ENCODE peak calls at places on chromosomes 13 and 19, in six cellular contexts. N, O, R, V, Z and Y are unnamed samples.
A peak's percentile ranks its signal among the peaks of the same experiment; 100 is the strongest.

GRCh38 chr19:54203151-54203611 is 2.5 kb downstream of the RPS9 start:
- DNase-seq in Z (no peak), R (no peak), N (no peak), O (no peak), V (peak; percentile 54), Y (no peak)

GRCh38 chr13:44759222-44759721 is 183.1 kb upstream of the TSC22D1 start:
- DNase-seq in R (no peak), N (no peak), Z (no peak), V (no peak), O (no peak), Y (peak; percentile 61)

GRCh38 chr13:90968510-90968909 is 379.0 kb upstream of the MIR17HG start:
- DNase-seq in V (peak; percentile 25), R (peak; percentile 20), N (no peak), O (no peak), Z (no peak), Y (peak; percentile 18)

GRCh38 chr13:39048806-39049205 is 10.6 kb downstream of the NHLRC3 start:
- DNase-seq in R (no peak), Z (no peak), O (no peak), N (no peak), V (no peak), Y (no peak)

GRCh38 chr19:18460313-18460712 is 22.4 kb upstream of the ISYNA1 start:
- DNase-seq in Z (no peak), R (no peak), N (peak; percentile 78), V (peak; percentile 47), O (no peak), Y (no peak)

GRCh38 chr13:98643479-98643878 is 66.6 kb upstream of the STK24 start:
- DNase-seq in R (no peak), V (no peak), Z (no peak), N (no peak), O (no peak), Y (no peak)

GRCh38 chr13:89806594-89806993 is 1540.9 kb upstream of the MIR17HG start:
- DNase-seq in R (no peak), V (no peak), N (no peak), Z (no peak), O (no peak), Y (no peak)

GRCh38 chr13:85698236-85698635 is 101.0 kb downstream of the SLITRK6 start:
- DNase-seq in R (no peak), N (no peak), Z (no peak), O (no peak), V (no peak), Y (no peak)

GRCh38 chr19:29259153-29259552 is 46.2 kb upstream of the UQCRFS1 start:
- DNase-seq in R (no peak), V (no peak), Z (no peak), O (no peak), N (no peak), Y (peak; percentile 5)

GRCh38 chr19:29040291-29040690 is 172.7 kb downstream of the UQCRFS1 start:
- DNase-seq in N (no peak), Z (no peak), V (no peak), R (no peak), O (no peak), Y (no peak)

GRCh38 chr13:26463848-26464247 is 93.6 kb upstream of the WASF3 start:
- DNase-seq in R (no peak), O (no peak), V (no peak), N (no peak), Z (no peak), Y (no peak)

GRCh38 chr19:10363789-10364281 is 16.5 kb downstream of the TYK2 start:
- DNase-seq in O (no peak), Z (no peak), R (no peak), V (no peak), N (no peak), Y (no peak)

GRCh38 chr19:5048727-5049553 is 80.0 kb downstream of the KDM4B start:
- DNase-seq in R (no peak), Z (no peak), V (peak; percentile 50), N (peak; percentile 89), O (no peak), Y (no peak)

GRCh38 chr19:45403781-45404556 is 900 bp downstream of the PPP1R13L start:
- DNase-seq in V (peak; percentile 65), Z (peak; percentile 56), N (peak; percentile 63), O (peak; percentile 56), R (peak; percentile 39), Y (peak; percentile 17)

GRCh38 chr19:14758816-14759215 is 19.5 kb downstream of the ADGRE2 start:
- DNase-seq in R (no peak), V (no peak), Z (no peak), O (no peak), N (no peak), Y (peak; percentile 63)

GRCh38 chr19:46288896-46289588 is 7.8 kb upstream of the HIF3A start:
- DNase-seq in Z (no peak), R (no peak), V (peak; percentile 99), O (no peak), N (peak; percentile 95), Y (no peak)

GRCh38 chr19:19278315-19278714 is 5.2 kb upstream of the TM6SF2 start:
- DNase-seq in N (no peak), O (no peak), R (no peak), Z (no peak), V (no peak), Y (no peak)

GRCh38 chr19:27580906-27581305 is 1632.0 kb downstream of the UQCRFS1 start:
- DNase-seq in O (no peak), V (no peak), Z (no peak), N (no peak), R (no peak), Y (no peak)

GRCh38 chr19:8654591-8655339 is 24.3 kb downstream of the NFILZ start:
- DNase-seq in O (peak; percentile 61), Z (peak; percentile 70), N (peak; percentile 37), R (peak; percentile 68), V (peak; percentile 1), Y (peak; percentile 56)

GRCh38 chr13:73404581-73404980 is 345.8 kb downstream of the KLF5 start:
- DNase-seq in O (no peak), Z (no peak), N (no peak), R (no peak), V (no peak), Y (no peak)

GRCh38 chr13:33138441-33138840 is 122.2 kb downstream of the KL start:
- DNase-seq in R (no peak), Z (no peak), O (no peak), N (no peak), V (no peak), Y (no peak)

GRCh38 chr19:45446295-45446694 is 21.5 kb upstream of the FOSB start:
- DNase-seq in V (peak; percentile 52), N (peak; percentile 55), R (no peak), Z (no peak), O (no peak), Y (peak; percentile 3)

GRCh38 chr13:75761373-75761772 is 125.2 kb downstream of the LMO7 start:
- DNase-seq in Z (no peak), R (no peak), N (no peak), O (no peak), V (peak; percentile 26), Y (no peak)

GRCh38 chr13:94641432-94641941 is 39.8 kb downstream of the GPR180 start:
- DNase-seq in V (peak; percentile 72), Z (no peak), R (no peak), N (peak; percentile 72), O (no peak), Y (peak; percentile 92)

GRCh38 chr13:34416833-34417425 is 525.1 kb upstream of the NBEA start:
- DNase-seq in V (peak; percentile 63), Z (no peak), R (no peak), O (no peak), N (peak; percentile 67), Y (no peak)

GRCh38 chr19:4722671-4723464 is 774 bp downstream of the DPP9 start:
- DNase-seq in R (no peak), V (no peak), Z (no peak), N (peak; percentile 68), O (no peak), Y (no peak)

GRCh38 chr19:8158411-8159074 is 9.2 kb upstream of the FBN3 start:
- DNase-seq in N (peak; percentile 71), O (peak; percentile 38), R (peak; percentile 45), Z (no peak), V (peak; percentile 80), Y (peak; percentile 93)

GRCh38 chr13:101618440-101619187 is 166.1 kb downstream of the ITGBL1 start:
- DNase-seq in O (no peak), N (no peak), V (no peak), Z (no peak), R (no peak), Y (no peak)

GRCh38 chr13:98843482-98843877 is 91.0 kb upstream of the SLC15A1 start:
- DNase-seq in O (no peak), N (no peak), Z (no peak), V (no peak), R (no peak), Y (no peak)

GRCh38 chr19:19661675-19662251 is 1.7 kb downstream of the ATP13A1 start:
- DNase-seq in Z (no peak), O (no peak), V (no peak), N (no peak), R (no peak), Y (no peak)

GRCh38 chr19:56110515-56111448 is 10.3 kb downstream of the ZNF787 start:
- DNase-seq in O (no peak), N (no peak), V (peak; percentile 80), R (no peak), Z (no peak), Y (no peak)

GRCh38 chr13:33060815-33061214 is 44.6 kb downstream of the KL start:
- DNase-seq in Z (no peak), R (no peak), V (no peak), N (no peak), O (no peak), Y (no peak)

GRCh38 chr19:18435848-18436631 is 1.9 kb downstream of the ISYNA1 start:
- DNase-seq in R (no peak), Z (no peak), O (no peak), V (no peak), N (no peak), Y (no peak)

GRCh38 chr13:111941845-111942447 is 125.0 kb upstream of the SOX1 start:
- DNase-seq in V (no peak), R (no peak), N (no peak), O (no peak), Z (no peak), Y (no peak)

GRCh38 chr13:79407349-79407979 is 1.4 kb upstream of the RBM26 start:
- DNase-seq in O (no peak), R (no peak), Z (no peak), N (no peak), V (no peak), Y (no peak)

GRCh38 chr19:56543776-56544175 is 5.0 kb downstream of the ZFP28 start:
- DNase-seq in O (no peak), Z (no peak), R (no peak), V (no peak), N (no peak), Y (no peak)

GRCh38 chr19:56508282-56508778 is 675 bp downstream of the ZNF471 start:
- DNase-seq in N (no peak), V (no peak), R (no peak), Z (no peak), O (no peak), Y (no peak)

GRCh38 chr13:40087021-40088002 is 431.9 kb downstream of the COG6 start:
- DNase-seq in O (no peak), N (no peak), V (no peak), Z (no peak), R (no peak), Y (peak; percentile 18)